ENCODE peak calls at places on chromosome 14, in seven cellular contexts. O is testis, Q is A549, D is tibial nerve, T is heart left ventricle, F is prostate gland, S is H1. C is an unnamed sample.

GRCh38 chr14:49946320-49947141 is 53.6 kb downstream of the ARF6 start:
- DNase-seq in D (no peak), T (peak; percentile 25), Q (peak; percentile 76), O (no peak), S (no peak), F (peak; percentile 62), C (no peak)

GRCh38 chr14:49310298-49310697 is 275.9 kb downstream of the RPS29 start:
- DNase-seq in F (no peak), Q (no peak), D (no peak), T (no peak), S (no peak), O (no peak), C (no peak)

GRCh38 chr14:51636109-51636508 is 15.6 kb upstream of the FRMD6 start:
- DNase-seq in Q (no peak), D (no peak), O (no peak), T (no peak), F (no peak), S (no peak), C (no peak)

GRCh38 chr14:75401356-75401755 is 26.5 kb upstream of the JDP2 start:
- DNase-seq in T (peak; percentile 60), S (no peak), Q (no peak), O (peak; percentile 31), D (peak; percentile 18), F (no peak), C (peak; percentile 89)

GRCh38 chr14:23567186-23568020 is at the start of gene AP1G2:
- DNase-seq in S (peak; percentile 91), Q (peak; percentile 84), O (peak; percentile 90), F (peak; percentile 85), T (peak; percentile 87), D (peak; percentile 55), C (peak; percentile 97)

GRCh38 chr14:42192659-42193425 is 586.2 kb downstream of the LRFN5 start:
- DNase-seq in Q (peak; percentile 17), O (no peak), D (no peak), F (peak; percentile 9), S (no peak), T (no peak), C (no peak)

GRCh38 chr14:28652782-28653181 is 113.8 kb upstream of the FOXG1 start:
- DNase-seq in T (no peak), S (no peak), Q (peak; percentile 13), O (no peak), D (no peak), F (no peak), C (no peak)

GRCh38 chr14:65423986-65424385 is 11.5 kb downstream of the FUT8 start:
- DNase-seq in S (no peak), Q (no peak), D (no peak), O (no peak), F (no peak), T (no peak), C (no peak)

GRCh38 chr14:74038015-74038859 is 19.1 kb downstream of the BBOF1 start:
- DNase-seq in D (no peak), F (no peak), O (no peak), Q (peak; percentile 62), S (no peak), T (no peak), C (no peak)

GRCh38 chr14:35964736-35965135 is 138.6 kb downstream of the BRMS1L start:
- DNase-seq in S (no peak), Q (no peak), T (no peak), F (no peak), O (no peak), D (no peak), C (no peak)

GRCh38 chr14:29999013-29999539 is 71.4 kb upstream of the PRKD1 start:
- DNase-seq in S (no peak), T (no peak), F (no peak), D (no peak), Q (no peak), O (no peak), C (no peak)

GRCh38 chr14:58331111-58331510 is 32.8 kb downstream of the ARID4A start:
- DNase-seq in S (no peak), F (peak; percentile 71), O (peak; percentile 91), D (peak; percentile 76), Q (peak; percentile 11), T (peak; percentile 88), C (peak; percentile 84)
- H3K4me3 ChIP-seq in S (no peak overlapping the region), F (no peak overlapping the region), O (peak overlapping the region; percentile 0), D (peak overlapping the region; percentile 14), Q (no peak overlapping the region), T (no peak overlapping the region), C (no peak overlapping the region)

DNA sequence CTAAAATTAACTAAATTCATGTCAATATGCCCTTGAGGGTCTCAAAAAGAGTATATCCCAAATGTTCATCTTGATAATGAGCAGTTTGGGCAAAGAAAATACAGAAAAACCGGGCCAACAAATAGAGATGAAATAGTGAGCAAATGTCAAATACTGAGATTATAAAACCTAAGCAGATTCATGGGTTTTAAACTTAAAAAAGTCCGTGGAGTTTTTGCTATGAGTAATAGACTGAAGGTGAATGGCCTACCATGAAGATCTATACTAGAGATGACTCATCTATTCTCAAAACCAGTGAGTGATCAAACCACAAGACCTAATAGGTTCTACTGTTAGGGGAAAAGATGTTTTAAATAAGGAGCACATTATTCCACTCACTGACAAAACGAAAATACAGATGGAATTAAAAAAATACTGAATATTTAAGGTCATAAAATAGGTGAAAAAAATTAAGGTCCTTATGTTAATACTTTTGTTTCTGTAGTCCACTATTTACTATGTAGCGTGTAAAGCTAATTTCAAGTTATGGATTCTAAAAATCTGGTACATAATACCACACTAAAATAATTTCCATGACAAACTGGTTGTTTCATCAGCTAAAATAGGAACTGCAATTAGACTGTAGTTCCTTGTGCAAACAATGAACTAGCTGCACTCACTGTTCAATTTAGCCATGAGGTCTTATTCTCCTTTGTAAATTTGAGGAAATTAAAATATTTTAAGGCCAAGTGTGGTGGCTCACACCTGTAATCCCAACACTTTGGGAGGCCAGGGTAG is 5.0 kb downstream of the HNRNPC start:
- DNase-seq in D (no peak), T (no peak), S (no peak), O (no peak), F (no peak), Q (no peak), C (no peak)
- TF ChIP-seq POLR2A in D (no peak), T (no peak), S (no peak), O (no peak), F (no peak), Q (no peak), C (no peak)

GRCh38 chr14:70208380-70208779 is 19.6 kb upstream of the SLC8A3 start:
- DNase-seq in O (no peak), D (no peak), T (no peak), F (no peak), S (no peak), Q (no peak), C (no peak)

GRCh38 chr14:70201994-70202393 is 13.2 kb upstream of the SLC8A3 start:
- DNase-seq in T (no peak), D (no peak), Q (no peak), F (no peak), O (no peak), S (no peak), C (no peak)

DNA sequence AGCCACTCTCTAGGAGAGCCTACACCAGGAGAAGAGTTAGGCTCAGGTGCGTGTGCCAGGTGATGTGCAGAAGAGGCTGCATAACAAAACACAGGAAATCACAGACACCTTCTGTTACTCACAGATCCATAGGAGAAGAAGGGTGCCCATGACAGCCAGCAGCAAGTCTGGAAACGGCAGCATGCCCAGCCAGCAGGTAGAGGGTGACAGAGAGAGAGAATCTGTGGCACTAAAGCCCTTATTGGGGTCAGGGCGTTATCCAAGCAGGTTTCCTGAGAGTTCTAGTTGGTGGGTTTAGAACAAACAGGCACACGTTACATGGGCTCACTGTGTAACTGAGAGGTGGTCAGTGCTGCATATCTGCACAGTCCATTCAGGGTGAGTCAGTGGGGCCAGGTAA is 14.9 kb upstream of the SLC8A3 start:
- DNase-seq in T (no peak), S (no peak), F (no peak), Q (no peak), O (no peak), D (no peak), C (no peak)
- TF ChIP-seq CTCF in T (no peak), S (peak; percentile 13), F (no peak), Q (no peak), O (no peak), D (no peak), C (no peak)

GRCh38 chr14:103532216-103533136 is 3.5 kb downstream of the TRMT61A start:
- DNase-seq in T (no peak), O (no peak), S (no peak), Q (no peak), D (no peak), F (no peak), C (no peak)
- H3K4me3 ChIP-seq in T (no peak overlapping the region), O (no peak overlapping the region), S (no peak overlapping the region), Q (no peak overlapping the region), D (no peak overlapping the region), F (no peak overlapping the region), C (no peak overlapping the region)

GRCh38 chr14:67240978-67241415 is 238 bp upstream of the PALS1 start:
- DNase-seq in S (peak; percentile 93), F (peak; percentile 97), Q (peak; percentile 90), D (peak; percentile 92), O (peak; percentile 97), T (peak; percentile 98), C (peak; percentile 99)

GRCh38 chr14:67240168-67240932 is 885 bp upstream of the PALS1 start:
- DNase-seq in O (peak; percentile 73), T (peak; percentile 76), S (peak; percentile 57), Q (peak; percentile 39), F (peak; percentile 58), D (no peak), C (peak; percentile 56)

GRCh38 chr14:67239582-67239981 is 1.7 kb upstream of the PALS1 start:
- DNase-seq in D (no peak), S (no peak), F (no peak), Q (no peak), O (no peak), T (no peak), C (no peak)

GRCh38 chr14:67245104-67245503 is 3.9 kb downstream of the PALS1 start:
- DNase-seq in S (no peak), O (no peak), T (no peak), F (no peak), Q (no peak), D (no peak), C (no peak)

GRCh38 chr14:67241416-67242362 is at the start of gene PALS1:
- DNase-seq in F (no peak), D (no peak), O (peak; percentile 59), Q (peak; percentile 33), S (peak; percentile 86), T (peak; percentile 64), C (no peak)
- TF ChIP-seq POLR2A in F (peak; percentile 32), D (peak; percentile 5), O (no peak), Q (no peak), S (peak; percentile 83), T (no peak), C (no peak)

GRCh38 chr14:76977793-76978730 is 50.4 kb downstream of the IRF2BPL start:
- DNase-seq in Q (no peak), D (no peak), O (peak; percentile 81), F (no peak), S (peak; percentile 48), T (peak; percentile 77), C (peak; percentile 73)

GRCh38 chr14:76976623-76977005 is 51.9 kb downstream of the IRF2BPL start:
- DNase-seq in Q (no peak), S (no peak), T (no peak), F (no peak), D (no peak), O (no peak), C (no peak)

GRCh38 chr14:76975865-76976622 is 52.5 kb downstream of the IRF2BPL start:
- DNase-seq in Q (no peak), O (no peak), S (no peak), D (no peak), T (no peak), F (no peak), C (no peak)

GRCh38 chr14:76974365-76974764 is 54.1 kb downstream of the IRF2BPL start:
- DNase-seq in T (no peak), D (no peak), Q (no peak), O (no peak), F (no peak), S (no peak), C (no peak)

GRCh38 chr14:76975051-76975450 is 53.5 kb downstream of the IRF2BPL start:
- DNase-seq in S (no peak), F (no peak), D (no peak), Q (no peak), O (no peak), T (no peak), C (no peak)
- TF ChIP-seq CTCF in S (no peak), F (no peak), D (no peak), Q (no peak), O (no peak), T (no peak), C (no peak)

C was measured in lower leg skin.